ENCODE peak calls at places on chromosomes 6 and 20, in six cellular contexts. I is astrocyte, S is uterus, W is left ventricle myocardium inferior, V is AG04450, L is endothelial cell of umbilical vein. E is an unnamed sample.

GRCh38 chr6:31898200-31899011 is 908 bp upstream of the EHMT2 start:
- DNase-seq in I (peak), S (no peak), W (no peak), V (no peak), L (peak), E (no peak)

GRCh38 chr6:38489951-38490350 is 149.8 kb downstream of the BTBD9 start:
- DNase-seq in I (peak), S (no peak), W (no peak), V (peak), L (no peak), E (no peak)

GRCh38 chr20:18005170-18005989 is 36.6 kb downstream of the MGME1 start:
- DNase-seq in I (no peak), S (no peak), W (no peak), V (no peak), L (no peak), E (no peak)

GRCh38 chr6:158286413-158286812 is 25.9 kb upstream of the TULP4 start:
- DNase-seq in I (peak), S (no peak), W (no peak), V (no peak), L (peak), E (no peak)

GRCh38 chr20:57396212-57396611 is 5.0 kb downstream of the RBM38 start:
- DNase-seq in I (no peak), S (no peak), W (peak), V (no peak), L (no peak), E (no peak)

GRCh38 chr6:116828983-116829382 is at the start of gene GPRC6A:
- DNase-seq in I (no peak), S (no peak), W (no peak), V (no peak), L (no peak), E (no peak)

GRCh38 chr6:64683682-64684081 is 1023.3 kb downstream of the EYS start:
- DNase-seq in I (peak), S (no peak), W (no peak), V (no peak), L (peak), E (no peak)

GRCh38 chr6:70390067-70390466 is 23.2 kb upstream of the FAM135A start:
- DNase-seq in I (no peak), S (no peak), W (no peak), V (no peak), L (no peak), E (no peak)

DNA sequence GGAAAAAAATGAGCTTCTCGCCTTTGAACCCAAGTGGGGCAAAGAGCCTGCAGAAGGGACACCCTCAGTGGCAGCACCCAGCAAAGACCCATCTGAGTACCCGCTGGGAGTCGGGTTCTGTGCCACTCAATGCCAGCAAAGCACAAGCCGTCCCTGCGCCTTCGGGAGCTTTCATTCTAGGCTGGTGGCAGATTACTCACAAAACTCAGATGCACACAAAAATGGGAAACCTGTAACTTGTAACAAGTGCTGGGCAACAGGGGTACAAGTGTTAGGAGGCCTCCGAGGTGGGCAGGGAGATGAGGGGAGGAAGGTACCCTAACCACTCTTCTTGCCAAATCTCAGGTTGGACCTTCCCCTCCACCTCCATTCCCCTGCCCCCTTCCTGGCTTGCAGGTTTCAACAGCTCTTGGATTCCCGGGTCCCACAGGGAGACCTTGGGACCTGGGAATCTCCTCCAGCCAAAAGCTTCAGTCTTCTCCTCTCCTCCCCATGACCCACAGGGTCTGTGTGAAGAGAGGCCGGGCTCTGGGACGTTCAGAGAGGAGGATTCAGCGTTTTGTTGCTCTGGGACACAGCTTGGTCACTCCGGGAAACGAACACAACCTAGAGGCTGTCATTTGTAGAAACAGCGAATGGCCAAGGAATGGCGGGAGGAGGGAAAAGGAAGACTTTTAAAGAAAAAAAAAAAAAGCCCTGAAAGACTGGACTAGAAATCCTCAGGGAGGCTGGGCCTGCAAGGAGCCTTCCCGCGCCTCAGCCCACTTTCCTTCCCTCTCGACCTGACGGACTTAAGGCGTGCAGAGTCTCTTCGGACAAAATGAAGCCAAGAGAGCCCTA is 1.2 kb upstream of the PARD6B start:
- DNase-seq in I (no peak), S (no peak), W (no peak), V (no peak), L (no peak), E (no peak)
- TF ChIP-seq CTCF in I (no peak), S (no peak), W (no peak), V (no peak), L (no peak), E (no peak)

DNA sequence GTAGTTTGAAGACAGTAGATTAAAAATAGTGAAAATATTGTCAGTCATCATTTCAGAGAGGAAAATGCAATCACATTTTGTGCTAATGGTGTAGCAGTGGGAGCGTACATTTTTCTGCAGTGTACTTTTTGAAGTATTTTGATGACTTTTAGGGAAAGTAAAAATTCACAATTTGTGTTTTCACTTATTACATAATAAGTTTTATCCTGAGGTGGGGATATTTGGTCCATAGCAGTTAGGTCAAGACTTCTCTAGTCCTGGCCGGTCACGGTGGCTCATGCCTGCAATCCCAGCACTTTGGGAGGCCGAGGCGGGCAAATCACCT is 122.3 kb downstream of the SASH1 start:
- DNase-seq in I (no peak), S (no peak), W (no peak), V (no peak), L (no peak), E (no peak)
- TF ChIP-seq CTCF in I (no peak), S (no peak), W (peak), V (no peak), L (no peak), E (no peak)

DNA sequence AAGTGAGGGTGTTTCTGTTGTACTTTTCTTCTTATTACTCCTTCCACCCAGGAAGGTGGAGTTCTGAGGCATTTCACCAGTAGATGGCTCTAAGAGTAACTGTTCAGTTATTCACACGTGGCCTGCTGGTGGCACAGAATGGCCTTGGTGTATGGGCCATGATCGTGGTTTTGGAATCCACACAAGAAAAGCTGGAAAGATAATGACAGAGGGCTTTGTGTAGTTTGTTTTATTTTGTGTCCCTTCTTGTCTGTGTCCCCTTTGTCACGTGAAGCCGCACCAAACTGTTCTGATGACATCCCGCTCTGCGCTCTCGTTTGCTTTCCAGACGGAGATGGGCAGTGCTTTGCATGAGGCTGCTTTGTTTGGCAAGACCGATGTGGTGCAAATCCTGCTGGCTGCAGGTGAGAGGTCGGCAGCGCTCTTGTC is 93.4 kb downstream of the ANKS1A start:
- DNase-seq in I (peak), S (no peak), W (no peak), V (no peak), L (peak), E (no peak)
- TF ChIP-seq CTCF in I (peak), S (no peak), W (peak), V (peak), L (peak), E (no peak)

GRCh38 chr6:140047321-140047720 is 672.9 kb upstream of the CITED2 start:
- DNase-seq in I (no peak), S (no peak), W (no peak), V (no peak), L (no peak), E (no peak)
- TF ChIP-seq CTCF in I (no peak), S (no peak), W (no peak), V (no peak), L (no peak), E (no peak)

E was measured in omental fat pad.